ENCODE peak calls at places on chromosomes 13 and 19, in five cellular contexts. One of them, this sample, is unnamed.

GRCh38 chr13:111941845-111942447 is 125.0 kb upstream of the SOX1 start:
- DNase-seq in Peyer's patch: no peak
- DNase-seq in endodermal cell: no peak
- DNase-seq in left lung: no peak
- DNase-seq in pancreas: no peak
- DNase-seq in this sample: no peak

GRCh38 chr13:74795526-74795925 is 661.3 kb upstream of the KLF12 start:
- DNase-seq in left lung: no peak
- DNase-seq in endodermal cell: no peak
- DNase-seq in pancreas: no peak
- DNase-seq in Peyer's patch: no peak
- DNase-seq in this sample: no peak

GRCh38 chr19:30924670-30925069 is 424.6 kb downstream of the TSHZ3 start:
- DNase-seq in pancreas: no peak
- DNase-seq in Peyer's patch: no peak
- DNase-seq in endodermal cell: no peak
- DNase-seq in left lung: no peak
- DNase-seq in this sample: no peak

GRCh38 chr13:81917829-81918228 is 1576.9 kb upstream of the SPRY2 start:
- DNase-seq in left lung: no peak
- DNase-seq in pancreas: no peak
- DNase-seq in Peyer's patch: no peak
- DNase-seq in endodermal cell: no peak
- DNase-seq in this sample: peak

GRCh38 chr13:27131906-27132305 is 39.7 kb downstream of the USP12 start:
- DNase-seq in Peyer's patch: no peak
- DNase-seq in endodermal cell: no peak
- DNase-seq in pancreas: no peak
- DNase-seq in left lung: no peak
- DNase-seq in this sample: no peak

GRCh38 chr13:102517959-102518358 is 78.8 kb upstream of the TPP2 start:
- DNase-seq in left lung: no peak
- DNase-seq in pancreas: no peak
- DNase-seq in Peyer's patch: no peak
- DNase-seq in endodermal cell: no peak
- DNase-seq in this sample: no peak

GRCh38 chr19:39587496-39587895 is 14.8 kb upstream of the LGALS13 start:
- DNase-seq in left lung: no peak
- DNase-seq in endodermal cell: no peak
- DNase-seq in Peyer's patch: no peak
- DNase-seq in pancreas: no peak
- DNase-seq in this sample: no peak

GRCh38 chr13:29453657-29454056 is 141.8 kb downstream of the SLC7A1 start:
- DNase-seq in Peyer's patch: no peak
- DNase-seq in pancreas: no peak
- DNase-seq in left lung: no peak
- DNase-seq in endodermal cell: no peak
- DNase-seq in this sample: no peak

GRCh38 chr19:4368128-4368820 is 24.9 kb downstream of the MPND start:
- DNase-seq in Peyer's patch: no peak
- DNase-seq in left lung: no peak
- DNase-seq in endodermal cell: peak
- DNase-seq in pancreas: peak
- DNase-seq in this sample: no peak

DNA sequence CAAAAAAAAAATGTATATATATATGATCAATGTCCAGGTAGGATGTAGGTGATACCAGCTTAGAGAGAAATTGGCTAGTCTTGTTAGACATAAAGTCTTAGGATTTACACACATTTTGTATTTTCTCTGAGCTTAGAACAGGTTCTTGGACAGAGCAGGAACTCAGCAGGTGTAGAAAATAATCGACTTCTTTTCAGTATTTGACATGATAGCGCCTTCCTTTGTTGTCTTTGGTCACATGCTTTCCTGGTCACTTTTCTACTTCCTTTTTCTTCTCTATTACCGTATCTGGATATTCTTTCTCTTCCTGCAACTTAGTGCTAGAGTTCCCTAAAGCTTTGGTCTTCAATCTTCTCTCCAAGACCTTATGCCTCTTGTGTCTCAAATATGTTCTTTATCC is 107.4 kb downstream of the LRCH1 start:
- DNase-seq in pancreas: no peak
- DNase-seq in endodermal cell: no peak
- DNase-seq in left lung: no peak
- DNase-seq in Peyer's patch: no peak
- DNase-seq in this sample: no peak
- H3K27ac ChIP-seq in pancreas: peak
- H3K27ac ChIP-seq in endodermal cell: no peak
- H3K27ac ChIP-seq in left lung: no peak
- H3K27ac ChIP-seq in Peyer's patch: peak
- H3K27ac ChIP-seq in this sample: no peak

GRCh38 chr13:110628477-110628793 is 13.1 kb downstream of the NAXD start:
- DNase-seq in endodermal cell: peak
- DNase-seq in pancreas: no peak
- DNase-seq in Peyer's patch: no peak
- DNase-seq in left lung: peak
- DNase-seq in this sample: no peak

GRCh38 chr13:110626510-110626909 is 11.2 kb downstream of the NAXD start:
- DNase-seq in left lung: no peak
- DNase-seq in pancreas: no peak
- DNase-seq in Peyer's patch: no peak
- DNase-seq in endodermal cell: no peak
- DNase-seq in this sample: no peak

GRCh38 chr13:110627761-110628476 is 12.6 kb downstream of the NAXD start:
- DNase-seq in Peyer's patch: no peak
- DNase-seq in left lung: peak
- DNase-seq in pancreas: no peak
- DNase-seq in endodermal cell: peak
- DNase-seq in this sample: no peak

GRCh38 chr13:110625771-110626321 is 10.5 kb downstream of the NAXD start:
- DNase-seq in Peyer's patch: peak
- DNase-seq in endodermal cell: peak
- DNase-seq in pancreas: no peak
- DNase-seq in left lung: peak
- DNase-seq in this sample: no peak

DNA sequence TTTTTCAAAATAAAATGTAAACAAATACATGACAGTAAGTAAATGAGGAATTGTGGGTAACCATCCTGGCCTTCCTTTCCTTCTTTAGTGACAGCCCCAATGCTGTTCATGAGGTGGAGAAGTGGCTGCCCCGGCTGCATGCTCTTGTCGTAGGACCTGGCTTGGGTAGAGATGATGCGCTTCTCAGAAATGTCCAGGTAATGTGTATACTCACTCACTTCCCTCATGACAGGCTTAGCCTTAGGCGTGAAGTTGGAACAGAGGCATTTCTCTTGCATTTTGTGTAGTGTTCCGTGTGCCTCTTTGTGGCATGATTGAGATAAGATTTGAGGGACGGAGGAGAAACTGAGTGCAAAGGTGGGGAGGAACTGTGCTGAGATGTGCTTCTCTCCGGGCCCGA is 12.0 kb downstream of the NAXD start:
- DNase-seq in left lung: no peak
- DNase-seq in pancreas: no peak
- DNase-seq in endodermal cell: no peak
- DNase-seq in Peyer's patch: no peak
- DNase-seq in this sample: no peak
- H3K27ac ChIP-seq in left lung: no peak
- H3K27ac ChIP-seq in pancreas: no peak
- H3K27ac ChIP-seq in endodermal cell: no peak
- H3K27ac ChIP-seq in Peyer's patch: no peak
- H3K27ac ChIP-seq in this sample: no peak

GRCh38 chr19:46878613-46879375 is 18.0 kb downstream of the ARHGAP35 start:
- DNase-seq in left lung: no peak
- DNase-seq in endodermal cell: peak
- DNase-seq in Peyer's patch: no peak
- DNase-seq in pancreas: no peak
- DNase-seq in this sample: no peak

GRCh38 chr19:46875234-46875633 is 14.4 kb downstream of the ARHGAP35 start:
- DNase-seq in endodermal cell: peak
- DNase-seq in Peyer's patch: no peak
- DNase-seq in pancreas: no peak
- DNase-seq in left lung: no peak
- DNase-seq in this sample: peak

GRCh38 chr19:46872967-46873366 is 12.2 kb downstream of the ARHGAP35 start:
- DNase-seq in pancreas: no peak
- DNase-seq in left lung: no peak
- DNase-seq in endodermal cell: peak
- DNase-seq in Peyer's patch: peak
- DNase-seq in this sample: no peak

GRCh38 chr19:46880440-46880839 is 19.6 kb downstream of the ARHGAP35 start:
- DNase-seq in left lung: no peak
- DNase-seq in Peyer's patch: no peak
- DNase-seq in pancreas: no peak
- DNase-seq in endodermal cell: no peak
- DNase-seq in this sample: no peak

DNA sequence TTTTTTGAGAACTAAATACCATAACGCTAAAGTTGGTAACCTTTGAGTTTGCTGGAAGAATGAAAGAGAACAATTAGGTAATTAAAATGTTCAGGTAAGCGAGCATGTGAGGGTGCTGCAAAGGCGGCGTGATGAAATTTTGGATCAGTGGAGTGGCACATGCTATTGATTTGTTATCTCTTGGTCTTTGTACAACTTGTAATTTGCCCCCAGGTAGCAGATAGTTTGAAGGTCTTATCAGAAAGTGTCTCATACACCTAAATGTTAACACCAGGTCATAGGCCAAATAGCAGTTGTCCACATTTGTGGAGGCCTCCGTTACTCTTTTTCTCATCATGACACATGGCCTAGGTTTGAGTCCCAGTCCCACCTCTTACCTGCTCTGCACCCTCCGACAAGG is 14.9 kb downstream of the ARHGAP35 start:
- DNase-seq in Peyer's patch: no peak
- DNase-seq in pancreas: no peak
- DNase-seq in endodermal cell: peak
- DNase-seq in left lung: no peak
- DNase-seq in this sample: no peak
- H3K27ac ChIP-seq in Peyer's patch: no peak
- H3K27ac ChIP-seq in pancreas: no peak
- H3K27ac ChIP-seq in endodermal cell: peak
- H3K27ac ChIP-seq in left lung: no peak
- H3K27ac ChIP-seq in this sample: peak

GRCh38 chr13:48661112-48661511 is 7.4 kb downstream of the CYSLTR2 start:
- DNase-seq in pancreas: no peak
- DNase-seq in endodermal cell: no peak
- DNase-seq in Peyer's patch: no peak
- DNase-seq in left lung: no peak
- DNase-seq in this sample: peak
- H3K27ac ChIP-seq in pancreas: no peak
- H3K27ac ChIP-seq in endodermal cell: no peak
- H3K27ac ChIP-seq in Peyer's patch: no peak
- H3K27ac ChIP-seq in left lung: no peak
- H3K27ac ChIP-seq in this sample: no peak

DNA sequence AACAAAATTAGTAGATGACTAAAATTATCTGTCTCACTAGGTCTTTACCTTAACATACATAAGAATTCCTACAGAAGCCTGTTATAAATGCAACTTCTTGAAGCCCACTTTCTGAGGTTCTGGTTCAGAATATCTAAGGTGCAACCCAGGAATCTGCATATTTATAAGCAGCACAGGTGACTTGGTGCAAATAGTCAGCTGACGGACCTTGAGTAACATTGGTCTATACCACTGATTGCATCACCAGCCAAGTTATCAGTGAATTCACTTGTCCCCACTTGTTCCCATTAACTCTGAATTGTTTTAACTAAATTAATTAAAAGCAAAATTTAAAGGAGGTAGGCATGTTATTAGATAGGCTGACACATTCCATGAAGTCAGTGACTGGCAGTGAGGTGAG is 109.9 kb downstream of the FRY start:
- DNase-seq in pancreas: no peak
- DNase-seq in Peyer's patch: no peak
- DNase-seq in left lung: no peak
- DNase-seq in endodermal cell: no peak
- DNase-seq in this sample: no peak
- H3K27ac ChIP-seq in pancreas: no peak
- H3K27ac ChIP-seq in Peyer's patch: no peak
- H3K27ac ChIP-seq in left lung: no peak
- H3K27ac ChIP-seq in endodermal cell: no peak
- H3K27ac ChIP-seq in this sample: no peak

GRCh38 chr19:35004517-35005255 is 4.6 kb downstream of the GRAMD1A start:
- DNase-seq in Peyer's patch: no peak
- DNase-seq in pancreas: no peak
- DNase-seq in left lung: no peak
- DNase-seq in endodermal cell: no peak
- DNase-seq in this sample: no peak

GRCh38 chr19:35006999-35007365 is 6.9 kb downstream of the GRAMD1A start:
- DNase-seq in endodermal cell: no peak
- DNase-seq in left lung: peak
- DNase-seq in Peyer's patch: no peak
- DNase-seq in pancreas: no peak
- DNase-seq in this sample: no peak

GRCh38 chr19:35008891-35009341 is 8.8 kb downstream of the GRAMD1A start:
- DNase-seq in Peyer's patch: no peak
- DNase-seq in endodermal cell: no peak
- DNase-seq in pancreas: no peak
- DNase-seq in left lung: no peak
- DNase-seq in this sample: no peak

GRCh38 chr19:35005256-35005977 is 5.3 kb downstream of the GRAMD1A start:
- DNase-seq in left lung: no peak
- DNase-seq in endodermal cell: no peak
- DNase-seq in pancreas: no peak
- DNase-seq in Peyer's patch: no peak
- DNase-seq in this sample: no peak

DNA sequence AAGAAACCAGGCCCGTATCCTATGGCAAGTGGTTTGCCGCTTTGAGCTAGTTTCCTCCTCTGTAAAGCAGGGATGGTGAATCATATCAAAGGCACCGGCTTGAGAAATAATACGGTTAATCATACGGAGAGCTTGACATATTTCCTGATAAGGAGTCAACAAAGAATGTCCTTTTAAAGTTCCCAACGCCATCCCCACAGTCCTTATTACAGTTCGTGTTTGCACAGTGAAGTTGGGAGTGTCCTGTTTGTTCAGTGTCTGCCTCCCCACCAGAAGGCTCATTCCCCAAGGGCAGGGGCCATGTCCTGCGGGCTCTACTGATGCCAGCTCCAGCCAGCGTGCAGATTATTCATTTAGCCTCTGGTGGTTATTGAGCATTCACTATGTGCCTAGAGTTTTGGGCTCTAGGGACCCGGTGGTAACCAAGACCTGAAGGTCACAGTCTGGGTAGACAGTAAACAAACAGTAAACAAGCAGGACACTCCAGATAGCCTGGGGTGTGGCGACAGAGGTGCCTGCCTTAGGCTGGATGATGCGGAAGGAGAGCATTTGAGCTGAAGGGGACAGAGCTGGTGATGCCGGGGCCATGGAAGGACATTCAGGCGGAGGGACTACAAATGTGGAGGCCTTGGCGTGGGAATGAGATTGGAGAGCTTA is 6.3 kb downstream of the GRAMD1A start:
- DNase-seq in Peyer's patch: no peak
- DNase-seq in left lung: peak
- DNase-seq in pancreas: peak
- DNase-seq in endodermal cell: no peak
- DNase-seq in this sample: no peak
- H3K27ac ChIP-seq in Peyer's patch: peak
- H3K27ac ChIP-seq in left lung: peak
- H3K27ac ChIP-seq in pancreas: peak
- H3K27ac ChIP-seq in endodermal cell: no peak
- H3K27ac ChIP-seq in this sample: no peak